ENCODE peak calls at places on chromosomes 13 and 19, in five cellular contexts. E is GM12878, R is K562, W is GM12892, Q is H1. P is an unnamed sample.

GRCh38 chr13:110600980-110601379 is 14.4 kb upstream of the NAXD start:
- DNase-seq in E (no peak), Q (no peak), R (no peak), W (no peak), P (no peak)

GRCh38 chr19:42540071-42540553 is 11.8 kb upstream of the CEACAM1 start:
- DNase-seq in W (no peak), E (no peak), Q (peak), R (no peak), P (no peak)

GRCh38 chr13:106029901-106030300 is 505.6 kb downstream of the EFNB2 start:
- DNase-seq in R (no peak), Q (no peak), E (no peak), W (no peak), P (no peak)

GRCh38 chr19:16886305-16886880 is 2.4 kb upstream of the F2RL3 start:
- DNase-seq in Q (no peak), W (no peak), R (no peak), E (no peak), P (no peak)

GRCh38 chr19:52188822-52189744 is 769 bp upstream of the PPP2R1A start:
- DNase-seq in Q (peak), E (no peak), R (peak), W (no peak), P (no peak)

GRCh38 chr13:110012102-110012739 is 225.8 kb upstream of the IRS2 start:
- DNase-seq in Q (no peak), R (no peak), E (no peak), W (no peak), P (no peak)

GRCh38 chr13:74290324-74290773 is 156.1 kb upstream of the KLF12 start:
- DNase-seq in W (no peak), E (no peak), R (no peak), Q (no peak), P (no peak)

GRCh38 chr13:35549481-35549880 is 73.0 kb upstream of the MAB21L1 start:
- DNase-seq in R (no peak), W (no peak), Q (no peak), E (peak), P (no peak)

GRCh38 chr19:47399198-47399597 is 20.1 kb downstream of the MEIS3 start:
- DNase-seq in W (no peak), R (no peak), E (no peak), Q (no peak), P (no peak)

GRCh38 chr19:3185482-3186376 is at the start of gene NCLN:
- DNase-seq in Q (peak), W (peak), R (peak), E (peak), P (peak)

GRCh38 chr19:54114340-54114826 is 1.1 kb downstream of the TFPT start:
- DNase-seq in R (no peak), W (no peak), Q (peak), E (no peak), P (no peak)

GRCh38 chr13:29386246-29386645 is 209.2 kb downstream of the SLC7A1 start:
- DNase-seq in Q (no peak), E (no peak), R (no peak), W (no peak), P (no peak)

GRCh38 chr13:42597505-42597904 is 23.6 kb downstream of the TNFSF11 start:
- DNase-seq in E (no peak), W (no peak), Q (no peak), R (no peak), P (no peak)

GRCh38 chr19:29963576-29963975 is 21.5 kb downstream of the URI1 start:
- DNase-seq in Q (no peak), R (no peak), W (no peak), E (no peak), P (no peak)

GRCh38 chr13:48818495-48818961 is 157.2 kb upstream of the FNDC3A start:
- DNase-seq in E (no peak), R (no peak), Q (no peak), W (no peak), P (no peak)

GRCh38 chr19:3975637-3976087 is 4.8 kb upstream of the DAPK3 start:
- DNase-seq in R (no peak), E (no peak), W (no peak), Q (peak), P (no peak)

GRCh38 chr19:21698215-21698614 is 69.2 kb downstream of the ZNF100 start:
- DNase-seq in E (no peak), Q (no peak), W (no peak), R (peak), P (no peak)

GRCh38 chr19:46602392-46603194 is 1.5 kb downstream of the CALM3 start:
- DNase-seq in W (no peak), R (peak), Q (no peak), E (no peak), P (no peak)

GRCh38 chr13:109840201-109840892 is 54.0 kb upstream of the IRS2 start:
- DNase-seq in R (no peak), E (no peak), W (no peak), Q (no peak), P (no peak)

GRCh38 chr19:4971424-4971793 is 2.5 kb downstream of the KDM4B start:
- DNase-seq in W (no peak), R (peak), Q (peak), E (no peak), P (peak)

GRCh38 chr19:36686365-36687213 is 823 bp upstream of the ZNF567 start:
- DNase-seq in R (no peak), E (no peak), Q (peak), W (no peak), P (no peak)

GRCh38 chr13:86559915-86560314 is 760.7 kb upstream of the SLITRK6 start:
- DNase-seq in Q (no peak), W (no peak), R (no peak), E (no peak), P (no peak)

GRCh38 chr13:33744589-33745369 is 73.2 kb upstream of the RFC3 start:
- DNase-seq in W (no peak), E (no peak), R (no peak), Q (no peak), P (no peak)

GRCh38 chr19:46492841-46493235 is 2.8 kb downstream of the PNMA8B start:
- DNase-seq in Q (no peak), E (no peak), W (no peak), R (no peak), P (no peak)

DNA sequence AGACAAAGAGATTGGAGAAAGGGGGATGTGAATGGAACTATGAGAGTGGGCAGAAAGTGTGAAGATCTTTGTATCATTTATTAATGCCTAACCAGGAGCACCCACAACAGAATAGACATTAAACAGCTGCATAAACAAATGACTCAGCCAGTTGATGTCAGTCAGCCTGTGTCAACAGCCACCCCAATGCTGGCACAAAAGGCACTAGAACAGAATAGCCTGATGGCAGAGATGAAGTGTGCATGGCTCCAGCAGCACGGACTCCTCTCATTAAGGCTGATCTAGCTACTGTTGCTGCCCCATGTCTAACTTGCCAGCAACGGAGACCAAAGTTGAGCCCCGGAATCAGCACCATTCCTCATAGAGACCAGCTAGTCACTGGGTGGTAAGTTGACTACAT is 7.8 kb downstream of the CPB2 start:
- DNase-seq in E (no peak), R (no peak), Q (no peak), W (no peak), P (no peak)
- TF ChIP-seq TAF1 in E (no peak), R (no peak), Q (no peak), W (no peak), P (no peak)

GRCh38 chr19:1863638-1864479 is 480 bp upstream of the KLF16 start:
- DNase-seq in E (peak), Q (peak), W (peak), R (peak), P (peak)
- TF ChIP-seq POLR2A in E (peak), Q (peak), W (no peak), R (peak), P (peak)

DNA sequence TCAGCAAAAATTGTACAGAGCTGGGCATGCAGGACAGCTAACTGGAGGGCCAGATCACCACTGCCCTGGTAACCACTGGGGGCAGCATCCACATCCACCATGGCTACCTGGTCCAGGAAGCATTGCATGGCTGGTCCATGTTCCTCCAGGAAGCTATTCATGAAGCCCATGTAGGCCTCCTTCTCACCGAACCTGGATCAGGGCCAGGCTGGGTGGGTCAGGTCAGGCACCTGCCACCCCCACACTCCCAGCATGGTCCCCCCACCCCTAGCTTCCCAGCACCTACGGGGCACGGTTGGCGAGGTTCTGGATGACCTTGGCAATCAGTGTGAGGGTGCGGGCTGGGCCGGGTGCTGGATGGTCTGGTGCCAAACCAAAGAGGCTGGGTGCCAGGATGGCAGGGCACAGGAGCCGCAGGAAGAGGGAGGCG is 4.6 kb upstream of the WIZ start:
- DNase-seq in R (no peak), E (no peak), Q (no peak), W (no peak), P (no peak)
- TF ChIP-seq TAF1 in R (no peak), E (no peak), Q (no peak), W (no peak), P (no peak)

GRCh38 chr13:102182170-102182569 is 219.7 kb downstream of the FGF14 start:
- DNase-seq in Q (no peak), E (no peak), R (no peak), W (no peak), P (no peak)

GRCh38 chr13:102187313-102187712 is 214.5 kb downstream of the FGF14 start:
- DNase-seq in W (no peak), E (no peak), R (no peak), Q (no peak), P (no peak)

GRCh38 chr13:102185375-102185984 is 216.4 kb downstream of the FGF14 start:
- DNase-seq in W (no peak), R (no peak), E (no peak), Q (no peak), P (no peak)

GRCh38 chr13:102183509-102184182 is 218.2 kb downstream of the FGF14 start:
- DNase-seq in W (no peak), E (no peak), R (no peak), Q (no peak), P (no peak)
- TF ChIP-seq POLR2A in W (no peak), E (no peak), R (no peak), Q (no peak), P (no peak)

DNA sequence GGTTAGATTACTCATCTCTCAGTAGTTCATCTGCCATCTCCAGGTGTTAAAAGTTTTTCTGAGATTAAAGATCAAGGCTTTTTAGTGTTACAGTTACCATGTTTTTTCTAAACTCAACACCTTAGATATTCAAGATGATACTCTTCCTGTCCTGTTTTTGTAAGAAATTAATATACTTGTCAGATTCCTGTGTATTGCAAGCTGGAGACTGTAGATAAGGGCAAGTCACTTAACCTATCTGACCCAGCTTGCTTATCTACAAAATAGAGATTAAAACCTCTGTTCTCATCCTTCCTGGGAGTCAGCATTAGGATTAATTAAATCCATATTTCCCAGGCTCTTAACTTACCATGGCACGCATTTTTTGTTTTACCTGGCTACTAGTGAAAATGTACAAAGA is 25.2 kb downstream of the SUGT1 start:
- DNase-seq in Q (no peak), W (no peak), R (peak), E (no peak), P (no peak)
- TF ChIP-seq TAF1 in Q (no peak), W (no peak), R (no peak), E (no peak), P (no peak)

GRCh38 chr19:33808399-33808798 is 11.7 kb downstream of the KCTD15 start:
- DNase-seq in Q (no peak), R (no peak), E (no peak), W (no peak), P (no peak)
- TF ChIP-seq POLR2A in Q (no peak), R (no peak), E (no peak), W (no peak), P (no peak)

GRCh38 chr13:113853518-113854237 is 10.2 kb downstream of the GAS6 start:
- DNase-seq in W (peak), Q (peak), E (no peak), R (no peak), P (no peak)

GRCh38 chr13:113851480-113851803 is 12.4 kb downstream of the GAS6 start:
- DNase-seq in E (no peak), R (no peak), Q (no peak), W (no peak), P (no peak)

GRCh38 chr13:113851826-113852535 is 11.9 kb downstream of the GAS6 start:
- DNase-seq in Q (peak), E (no peak), R (no peak), W (peak), P (no peak)

GRCh38 chr13:113854238-113855011 is 9.5 kb downstream of the GAS6 start:
- DNase-seq in W (peak), E (no peak), Q (peak), R (no peak), P (no peak)

DNA sequence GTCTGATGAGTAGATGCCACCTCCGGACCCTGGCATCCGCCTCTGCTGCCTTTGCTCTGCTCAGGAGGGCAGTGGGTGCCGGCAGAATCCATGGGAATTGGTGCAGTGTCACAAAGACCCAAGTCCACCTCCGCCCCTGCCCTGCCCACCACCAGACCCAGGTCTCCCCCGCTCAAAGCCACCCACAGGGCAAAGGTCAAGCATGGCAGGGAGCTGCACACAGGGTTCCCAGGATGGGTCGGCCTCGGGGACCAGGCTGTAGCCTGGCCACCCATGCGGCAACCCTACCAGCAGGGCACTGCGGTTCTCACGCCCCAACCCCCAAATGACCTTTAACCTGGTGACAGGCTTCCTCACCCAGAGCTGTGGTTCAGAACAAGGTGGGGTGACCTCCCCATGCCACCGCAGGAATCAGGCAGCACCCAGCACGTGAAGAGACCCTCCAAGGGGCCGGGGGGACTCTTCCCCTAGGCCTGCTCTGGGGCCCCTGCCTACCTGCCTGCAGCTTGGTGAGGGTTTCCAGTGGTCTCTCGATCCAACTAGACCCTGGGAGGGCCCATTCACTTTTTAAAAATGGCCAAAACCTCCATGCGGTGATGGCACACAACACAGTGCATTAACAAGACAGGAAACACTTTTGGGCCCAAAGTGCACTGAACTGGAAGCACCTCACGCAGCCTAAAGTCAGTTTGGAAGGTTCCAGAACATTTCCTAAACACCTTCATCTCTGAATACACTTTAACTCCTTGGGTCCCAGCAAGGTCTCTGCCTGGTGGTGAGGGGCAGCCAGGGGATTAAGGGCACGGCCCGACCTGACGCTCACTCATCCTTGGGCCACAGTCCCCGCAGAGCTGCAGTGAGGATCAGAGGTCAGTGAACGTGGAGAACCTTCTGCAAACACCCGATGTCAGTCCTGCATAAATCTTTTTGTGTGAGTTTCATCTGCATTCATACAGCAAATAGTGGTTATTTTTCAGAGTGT is 11.0 kb downstream of the GAS6 start:
- DNase-seq in R (no peak), W (peak), Q (peak), E (no peak), P (no peak)
- TF ChIP-seq TAF1 in R (no peak), W (no peak), Q (no peak), E (no peak), P (no peak)

GRCh38 chr13:21426238-21426637 is 32.9 kb downstream of the ZDHHC20 start:
- DNase-seq in W (no peak), R (no peak), E (no peak), Q (no peak), P (no peak)

GRCh38 chr13:21420706-21421105 is 38.4 kb downstream of the ZDHHC20 start:
- DNase-seq in Q (no peak), W (no peak), E (no peak), R (no peak), P (no peak)
- TF ChIP-seq POLR2A in Q (no peak), W (no peak), E (no peak), R (no peak), P (no peak)

GRCh38 chr19:14363203-14364097 is 17.8 kb upstream of the ADGRE5 start:
- DNase-seq in W (no peak), R (peak), Q (peak), E (no peak), P (no peak)
- TF ChIP-seq TAF1 in W (no peak), R (peak), Q (peak), E (no peak), P (no peak)

GRCh38 chr13:99307648-99308339 is 595 bp upstream of the GPR183 start:
- DNase-seq in W (no peak), Q (no peak), R (peak), E (no peak), P (no peak)
- TF ChIP-seq POLR2A in W (no peak), Q (no peak), R (no peak), E (no peak), P (no peak)